ENCODE peak calls at places on chromosomes 12 and 14, in seven cellular contexts. W is SK-N-SH, X is GM23338, D is HCT116, K is GM12878, T is Panc1, F is HepG2. M is an unnamed sample.

GRCh38 chr14:70646705-70647104 is 5.0 kb downstream of the TTC9 start:
- DNase-seq in F (no peak), T (no peak), K (no peak), D (no peak), X (peak), W (no peak), M (no peak)

GRCh38 chr12:95282266-95282665 is 64.7 kb downstream of the VEZT start:
- DNase-seq in D (no peak), T (no peak), F (no peak), X (no peak), K (no peak), W (no peak), M (no peak)

GRCh38 chr14:91957876-91958313 is 10.4 kb upstream of the FBLN5 start:
- DNase-seq in K (no peak), X (no peak), T (no peak), F (peak), D (no peak), W (no peak), M (no peak)

GRCh38 chr14:104895786-104896642 is 28.7 kb upstream of the PLD4 start:
- DNase-seq in D (no peak), W (peak), T (no peak), F (no peak), X (no peak), K (no peak), M (peak)

GRCh38 chr14:20177433-20177974 is 13.2 kb upstream of the OR11G2 start:
- DNase-seq in T (no peak), F (no peak), X (no peak), D (no peak), K (no peak), W (no peak), M (no peak)

GRCh38 chr12:15978431-15978950 is 67.4 kb downstream of the DERA start:
- DNase-seq in X (no peak), K (no peak), W (no peak), F (no peak), D (no peak), T (no peak), M (no peak)

GRCh38 chr12:29317556-29318363 is 63.2 kb downstream of the ERGIC2 start:
- DNase-seq in T (peak), F (peak), X (peak), K (peak), W (peak), D (peak), M (peak)

GRCh38 chr14:87745507-87746118 is 247.4 kb downstream of the GALC start:
- DNase-seq in F (peak), D (peak), T (peak), K (no peak), W (peak), X (peak), M (peak)

GRCh38 chr12:9372202-9372601 is 164.0 kb upstream of the PZP start:
- DNase-seq in W (no peak), T (no peak), X (peak), F (peak), K (no peak), D (no peak), M (no peak)

GRCh38 chr14:77615231-77616132 is 955 bp downstream of the SPTLC2 start:
- DNase-seq in T (no peak), D (no peak), W (peak), F (no peak), X (peak), K (no peak), M (no peak)

GRCh38 chr14:22842211-22843122 is 6.1 kb downstream of the MMP14 start:
- DNase-seq in K (no peak), T (no peak), D (no peak), X (no peak), W (no peak), F (no peak), M (no peak)

GRCh38 chr14:104681689-104682074 is 7.7 kb upstream of the INF2 start:
- DNase-seq in D (no peak), W (peak), F (peak), X (peak), T (no peak), K (no peak), M (no peak)

GRCh38 chr12:15977999-15978398 is 66.9 kb downstream of the DERA start:
- DNase-seq in X (no peak), K (no peak), D (no peak), F (no peak), W (no peak), T (no peak), M (no peak)

GRCh38 chr12:74043343-74043742 is 494.3 kb upstream of the ATXN7L3B start:
- DNase-seq in F (no peak), D (peak), X (peak), K (no peak), W (no peak), T (no peak), M (no peak)

GRCh38 chr14:97198813-97199212 is 401.6 kb downstream of the VRK1 start:
- DNase-seq in W (no peak), X (no peak), T (no peak), K (no peak), F (no peak), D (no peak), M (no peak)

GRCh38 chr12:120639771-120640721 is at the start of gene CABP1:
- DNase-seq in W (peak), D (no peak), X (peak), F (peak), T (no peak), K (no peak), M (no peak)

GRCh38 chr14:51431033-51431709 is 191.1 kb downstream of the TMX1 start:
- DNase-seq in D (no peak), T (no peak), W (no peak), X (no peak), F (peak), K (no peak), M (no peak)

GRCh38 chr12:109726511-109727038 is 12.9 kb downstream of the FAM222A start:
- DNase-seq in K (no peak), T (no peak), D (no peak), X (no peak), W (peak), F (no peak), M (no peak)

GRCh38 chr14:106129274-106129673 is 602.9 kb downstream of the TMEM121 start:
- DNase-seq in X (no peak), W (no peak), K (no peak), T (no peak), D (no peak), F (no peak), M (no peak)

DNA sequence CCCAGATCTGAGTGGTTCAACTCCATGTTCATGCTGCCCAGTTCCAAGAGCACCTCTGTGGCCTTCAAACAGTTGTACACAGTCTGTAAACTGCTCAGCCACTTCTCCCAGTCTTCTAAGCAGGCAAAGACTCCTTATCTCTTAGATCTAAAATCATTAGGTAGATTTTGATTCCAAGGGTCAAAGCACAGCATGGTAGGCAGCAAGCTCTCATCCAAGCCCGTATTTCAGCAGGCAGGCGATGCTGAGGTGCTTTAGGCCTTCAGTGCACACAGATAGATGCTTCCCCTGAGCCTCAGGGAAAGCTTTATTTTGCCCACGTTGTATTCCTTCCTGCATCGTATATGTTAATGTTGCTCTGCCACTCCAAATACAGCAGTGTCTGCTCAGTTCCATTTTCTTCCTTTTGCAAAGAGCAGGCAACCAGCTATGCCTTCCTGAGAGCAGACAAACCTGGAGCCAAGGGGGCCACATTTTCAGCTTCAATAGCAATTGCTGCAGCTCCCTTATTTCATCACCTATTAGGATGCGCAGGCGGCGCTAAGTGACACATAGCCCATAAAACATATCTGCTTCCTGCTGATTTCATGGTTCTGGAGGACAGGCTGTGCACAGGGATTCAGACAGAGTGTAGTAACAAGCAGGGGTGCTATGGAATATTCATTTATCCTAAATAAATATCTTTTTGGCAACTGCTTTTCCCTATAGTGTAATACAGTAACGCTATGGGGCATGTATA is 67.5 kb downstream of the ETV6 start:
- DNase-seq in W (peak), F (no peak), T (no peak), K (no peak), D (no peak), X (no peak), M (no peak)
- H3K27ac ChIP-seq in W (peak), F (peak), T (no peak), K (peak), D (no peak), X (no peak), M (no peak)

GRCh38 chr14:85122690-85123089 is 407.3 kb upstream of the FLRT2 start:
- DNase-seq in F (no peak), D (no peak), T (no peak), W (no peak), K (no peak), X (no peak), M (no peak)
- TF ChIP-seq POLR2AphosphoS5 in F (no peak), D (no peak), T (no peak), W (no peak), K (no peak), X (no peak), M (no peak)

GRCh38 chr12:121925361-121925725 is 7.0 kb downstream of the CFAP251 start:
- DNase-seq in K (no peak), X (no peak), F (no peak), D (no peak), T (no peak), W (no peak), M (no peak)
- TF ChIP-seq REST in K (no peak), X (no peak), F (no peak), D (no peak), T (no peak), W (no peak), M (no peak)

GRCh38 chr12:123150804-123151678 is at the start of gene PITPNM2:
- DNase-seq in W (peak), D (no peak), K (no peak), F (no peak), X (peak), T (no peak), M (peak)
- H3K27ac ChIP-seq in W (no peak), D (peak), K (no peak), F (peak), X (no peak), T (peak), M (no peak)

GRCh38 chr14:67619446-67620216 is at the start of gene ARG2:
- DNase-seq in T (no peak), F (peak), D (peak), K (peak), X (peak), W (peak), M (peak)

GRCh38 chr14:67618617-67619063 is 1.1 kb upstream of the ARG2 start:
- DNase-seq in W (peak), T (no peak), K (no peak), F (peak), D (no peak), X (peak), M (peak)

GRCh38 chr14:67620217-67620789 is 583 bp downstream of the ARG2 start:
- DNase-seq in F (no peak), W (peak), D (no peak), T (no peak), X (peak), K (no peak), M (no peak)

GRCh38 chr14:67623114-67623513 is 3.4 kb downstream of the ARG2 start:
- DNase-seq in T (no peak), K (no peak), W (no peak), F (peak), D (no peak), X (peak), M (no peak)

GRCh38 chr14:67622675-67623074 is 3.0 kb downstream of the ARG2 start:
- DNase-seq in K (no peak), T (no peak), D (no peak), X (peak), W (no peak), F (peak), M (no peak)
- TF ChIP-seq POLR2AphosphoS5 in K (no peak), T (no peak), D (no peak), X (no peak), W (no peak), F (no peak), M (no peak)

GRCh38 chr12:63952980-63953379 is 108.5 kb downstream of the SRGAP1 start:
- DNase-seq in W (peak), D (no peak), K (no peak), F (no peak), T (no peak), X (no peak), M (no peak)

GRCh38 chr12:63944586-63945228 is 100.2 kb downstream of the SRGAP1 start:
- DNase-seq in W (peak), D (no peak), X (no peak), T (no peak), K (no peak), F (peak), M (no peak)

GRCh38 chr12:63948211-63948610 is 103.7 kb downstream of the SRGAP1 start:
- DNase-seq in W (no peak), D (no peak), F (no peak), X (no peak), T (no peak), K (no peak), M (no peak)

GRCh38 chr12:63945777-63946176 is 101.3 kb downstream of the SRGAP1 start:
- DNase-seq in F (no peak), W (no peak), X (no peak), D (no peak), T (no peak), K (no peak), M (no peak)

GRCh38 chr12:63949902-63950301 is 105.4 kb downstream of the SRGAP1 start:
- DNase-seq in T (no peak), X (no peak), F (peak), K (no peak), D (no peak), W (no peak), M (no peak)
- TF ChIP-seq REST in T (no peak), X (no peak), F (no peak), K (no peak), D (no peak), W (no peak), M (no peak)